ENCODE peak calls at places on chromosomes 6 and 20, in four cellular contexts. C is left ventricle myocardium inferior, Y is tibial nerve, F is NCI-H226. W is an unnamed sample.

GRCh38 chr6:155303361-155303870 is 10.9 kb downstream of the TFB1M start:
- DNase-seq in C (no peak), F (no peak), Y (no peak), W (no peak)

GRCh38 chr20:22407237-22408193 is 176.9 kb downstream of the FOXA2 start:
- DNase-seq in C (no peak), F (no peak), Y (no peak), W (no peak)

GRCh38 chr6:140636698-140637402 is 1262.4 kb upstream of the CITED2 start:
- DNase-seq in C (no peak), Y (no peak), F (no peak), W (no peak)

GRCh38 chr20:59082077-59082740 is 39.6 kb upstream of the PRELID3B start:
- DNase-seq in Y (no peak), F (peak; percentile 80), C (no peak), W (no peak)

GRCh38 chr6:5205877-5206840 is 54.6 kb downstream of the LYRM4 start:
- DNase-seq in Y (peak; percentile 68), C (peak; percentile 67), F (peak; percentile 84), W (peak; percentile 87)

GRCh38 chr6:2450546-2450945 is 205.1 kb upstream of the GMDS start:
- DNase-seq in F (no peak), C (peak; percentile 54), Y (peak; percentile 50), W (peak; percentile 72)

GRCh38 chr6:125728739-125729138 is 20.7 kb upstream of the HEY2 start:
- DNase-seq in C (no peak), Y (no peak), F (peak; percentile 41), W (no peak)

GRCh38 chr6:29489286-29489685 is 1.5 kb upstream of the MAS1L start:
- DNase-seq in C (no peak), F (no peak), Y (no peak), W (no peak)

GRCh38 chr20:62716198-62716940 is 7.7 kb downstream of the NTSR1 start:
- DNase-seq in Y (no peak), F (no peak), C (no peak), W (no peak)

GRCh38 chr6:118889163-118889562 is 4.8 kb upstream of the ASF1A start:
- DNase-seq in F (no peak), C (no peak), Y (no peak), W (no peak)

GRCh38 chr6:169975701-169976100 is 224.3 kb downstream of the ERMARD start:
- DNase-seq in F (no peak), Y (no peak), C (no peak), W (peak; percentile 19)

GRCh38 chr6:69863766-69864165 is 2.6 kb upstream of the COL19A1 start:
- DNase-seq in C (no peak), Y (no peak), F (no peak), W (no peak)